ENCODE peak calls at places on chromosomes 3 and 15, in four cellular contexts. One of them, this sample, is unnamed.

GRCh38 chr3:148513066-148513671 is 184.5 kb upstream of the AGTR1 start:
- DNase-seq in K562: no peak
- DNase-seq in H1: no peak
- DNase-seq in HepG2: no peak
- DNase-seq in this sample: no peak

GRCh38 chr15:77209221-77209620 is 138.3 kb upstream of the TSPAN3 start:
- DNase-seq in K562: no peak
- DNase-seq in H1: no peak
- DNase-seq in HepG2: no peak
- DNase-seq in this sample: no peak

GRCh38 chr15:79632457-79632856 is 200.3 kb downstream of the MINAR1 start:
- DNase-seq in K562: no peak
- DNase-seq in H1: no peak
- DNase-seq in HepG2: no peak
- DNase-seq in this sample: no peak

GRCh38 chr3:30078736-30079135 is 527.7 kb upstream of the TGFBR2 start:
- DNase-seq in K562: no peak
- DNase-seq in H1: no peak
- DNase-seq in HepG2: no peak
- DNase-seq in this sample: no peak

GRCh38 chr3:16059700-16060357 is 114.7 kb upstream of the GALNT15 start:
- DNase-seq in K562: no peak
- DNase-seq in H1: no peak
- DNase-seq in HepG2: no peak
- DNase-seq in this sample: no peak

GRCh38 chr3:99646107-99646435 is 7.7 kb downstream of the COL8A1 start:
- DNase-seq in K562: no peak
- DNase-seq in H1: no peak
- DNase-seq in HepG2: no peak
- DNase-seq in this sample: no peak

GRCh38 chr15:89305395-89305794 is 29.2 kb downstream of the POLG start:
- DNase-seq in K562: no peak
- DNase-seq in H1: no peak
- DNase-seq in HepG2: no peak
- DNase-seq in this sample: no peak

GRCh38 chr15:79432345-79433311 is 492 bp downstream of the MINAR1 start:
- DNase-seq in K562: no peak
- DNase-seq in H1: peak
- DNase-seq in HepG2: no peak
- DNase-seq in this sample: peak

GRCh38 chr3:44845528-44846520 is 15.9 kb upstream of the TMEM42 start:
- DNase-seq in K562: no peak
- DNase-seq in H1: no peak
- DNase-seq in HepG2: no peak
- DNase-seq in this sample: no peak

GRCh38 chr15:77646104-77646694 is 13.5 kb upstream of the LINGO1 start:
- DNase-seq in K562: peak
- DNase-seq in H1: no peak
- DNase-seq in HepG2: no peak
- DNase-seq in this sample: no peak

GRCh38 chr3:48435774-48436476 is 4.0 kb downstream of the CCDC51 start:
- DNase-seq in K562: peak
- DNase-seq in H1: peak
- DNase-seq in HepG2: peak
- DNase-seq in this sample: peak
- TF ChIP-seq TAF1 in K562: no peak
- TF ChIP-seq TAF1 in H1: no peak
- TF ChIP-seq TAF1 in HepG2: no peak
- TF ChIP-seq TAF1 in this sample: no peak

DNA sequence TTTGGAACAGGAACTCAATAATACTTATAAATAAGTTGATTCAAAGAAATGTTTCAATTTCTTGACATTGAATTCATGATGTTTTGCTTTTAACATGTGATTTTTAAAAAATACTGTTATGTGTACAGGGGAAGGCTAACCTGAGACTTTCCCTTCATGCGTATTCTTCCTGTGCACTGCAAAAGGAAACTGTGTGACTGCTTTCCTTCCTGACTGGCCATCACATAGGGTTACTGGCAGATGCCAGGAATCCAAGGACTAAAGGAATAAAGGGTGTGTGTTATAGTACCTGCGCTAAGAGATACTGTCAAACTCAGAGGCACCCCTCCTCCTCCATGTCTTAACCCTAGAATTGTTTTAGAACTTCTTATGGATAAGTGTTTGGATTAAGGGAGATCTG is 236.0 kb downstream of the UBE2E2 start:
- DNase-seq in K562: no peak
- DNase-seq in H1: no peak
- DNase-seq in HepG2: no peak
- DNase-seq in this sample: no peak
- TF ChIP-seq POLR2AphosphoS5 in K562: no peak
- TF ChIP-seq POLR2AphosphoS5 in H1: no peak
- TF ChIP-seq POLR2AphosphoS5 in HepG2: no peak
- TF ChIP-seq POLR2AphosphoS5 in this sample: no peak

DNA sequence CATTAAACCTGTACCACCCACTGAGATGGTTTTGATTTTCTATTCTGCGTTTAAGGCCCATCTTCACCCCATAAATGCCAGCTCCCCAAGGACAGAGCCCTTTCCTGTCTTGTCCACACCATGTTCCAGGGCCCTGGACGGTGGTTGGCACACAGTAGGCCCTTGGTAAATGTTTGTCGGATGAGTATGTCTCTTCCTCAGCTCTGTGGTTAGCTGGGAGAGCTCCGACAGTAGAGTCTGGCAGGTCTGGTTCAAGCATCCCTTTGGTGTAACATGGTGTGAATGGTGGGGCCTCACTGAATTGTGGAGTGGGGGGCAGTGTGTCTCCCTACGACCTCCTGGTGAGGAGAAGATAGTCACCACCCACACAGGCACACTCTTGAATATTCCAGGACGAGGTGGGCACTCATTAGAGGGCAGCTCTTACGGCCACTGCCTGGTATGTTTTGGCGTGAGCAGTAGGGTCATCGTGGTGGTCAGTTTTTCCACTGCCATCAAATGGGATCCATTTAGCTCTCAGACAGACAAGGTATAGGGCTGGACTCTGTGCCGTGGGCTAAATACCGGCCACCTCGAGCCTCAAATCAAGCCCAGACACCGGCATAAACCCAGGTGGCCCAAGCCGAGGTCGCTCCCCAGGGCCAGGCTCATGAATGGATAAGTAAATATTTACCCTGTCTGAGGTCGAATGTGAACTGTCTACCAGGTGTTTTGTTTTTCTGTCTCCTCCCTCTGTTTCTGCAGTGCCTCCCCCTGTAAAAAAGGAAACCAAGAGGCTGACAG is 61.3 kb downstream of the SMAD3 start:
- DNase-seq in K562: no peak
- DNase-seq in H1: no peak
- DNase-seq in HepG2: peak
- DNase-seq in this sample: no peak
- TF ChIP-seq TAF1 in K562: no peak
- TF ChIP-seq TAF1 in H1: no peak
- TF ChIP-seq TAF1 in HepG2: no peak
- TF ChIP-seq TAF1 in this sample: no peak

GRCh38 chr3:105747056-105747455 is 121.8 kb downstream of the CBLB start:
- DNase-seq in K562: no peak
- DNase-seq in H1: no peak
- DNase-seq in HepG2: no peak
- DNase-seq in this sample: no peak
- TF ChIP-seq POLR2AphosphoS5 in K562: no peak
- TF ChIP-seq POLR2AphosphoS5 in H1: no peak
- TF ChIP-seq POLR2AphosphoS5 in HepG2: no peak
- TF ChIP-seq POLR2AphosphoS5 in this sample: no peak